ENCODE peak calls at places on chromosomes 6 and 20, in four cellular contexts. B is HepG2, R is GM12878, F is K562. N is an unnamed sample.

GRCh38 chr6:134009876-134010275 is 42.5 kb downstream of the SLC2A12 start:
- DNase-seq in B (no peak), R (no peak), F (no peak), N (no peak)

GRCh38 chr6:6221829-6222535 is 98.5 kb downstream of the F13A1 start:
- DNase-seq in B (peak), R (no peak), F (peak), N (peak)

GRCh38 chr6:113719056-113719455 is 138.1 kb upstream of the MARCKS start:
- DNase-seq in B (no peak), R (no peak), F (no peak), N (no peak)

GRCh38 chr6:157688960-157689599 is 134.0 kb upstream of the SNX9 start:
- DNase-seq in B (no peak), R (no peak), F (peak), N (no peak)

GRCh38 chr6:157761331-157761921 is 61.6 kb upstream of the SNX9 start:
- DNase-seq in B (no peak), R (peak), F (no peak), N (no peak)

GRCh38 chr6:125019873-125020272 is 57.6 kb downstream of the RNF217 start:
- DNase-seq in B (no peak), R (no peak), F (no peak), N (no peak)

GRCh38 chr6:135260612-135261011 is 79.5 kb downstream of the MYB start:
- DNase-seq in B (no peak), R (no peak), F (no peak), N (no peak)

GRCh38 chr20:57695012-57695411 is 14.8 kb downstream of the PMEPA1 start:
- DNase-seq in B (no peak), R (no peak), F (no peak), N (no peak)

GRCh38 chr20:15673206-15673605 is 900.0 kb downstream of the KIF16B start:
- DNase-seq in B (no peak), R (no peak), F (no peak), N (no peak)

GRCh38 chr20:7672551-7672950 is 267.7 kb downstream of the HAO1 start:
- DNase-seq in B (no peak), R (no peak), F (no peak), N (no peak)

GRCh38 chr6:54516331-54516730 is 208.1 kb downstream of the TINAG start:
- DNase-seq in B (no peak), R (no peak), F (no peak), N (no peak)

GRCh38 chr20:20450461-20451027 is 82.6 kb downstream of the INSM1 start:
- DNase-seq in B (no peak), R (no peak), F (no peak), N (no peak)

GRCh38 chr6:46743425-46744158 is 3.1 kb upstream of the ANKRD66 start:
- DNase-seq in B (no peak), R (no peak), F (no peak), N (no peak)

GRCh38 chr20:19918965-19919329 is 98.2 kb upstream of the NAA20 start:
- DNase-seq in B (peak), R (no peak), F (no peak), N (no peak)

GRCh38 chr6:29442670-29443184 is 3.6 kb downstream of the OR10C1 start:
- DNase-seq in B (no peak), R (no peak), F (no peak), N (no peak)

GRCh38 chr6:83878902-83879644 is 19.6 kb downstream of the CYB5R4 start:
- DNase-seq in B (peak), R (no peak), F (no peak), N (no peak)

GRCh38 chr6:167572841-167573271 is 248.0 kb downstream of the TTLL2 start:
- DNase-seq in B (no peak), R (no peak), F (no peak), N (no peak)

GRCh38 chr6:167573461-167574215 is 248.8 kb downstream of the TTLL2 start:
- DNase-seq in B (no peak), R (no peak), F (no peak), N (no peak)

GRCh38 chr6:167570460-167571400 is 245.8 kb downstream of the TTLL2 start:
- DNase-seq in B (no peak), R (no peak), F (no peak), N (no peak)

GRCh38 chr6:167571550-167571949 is 246.7 kb downstream of the TTLL2 start:
- DNase-seq in B (no peak), R (no peak), F (no peak), N (no peak)

GRCh38 chr6:167572106-167572505 is 247.2 kb downstream of the TTLL2 start:
- DNase-seq in B (no peak), R (no peak), F (no peak), N (no peak)
- TF ChIP-seq TARDBP in B (no peak), R (no peak), F (no peak), N (no peak)

GRCh38 chr20:8782804-8783203 is 286.1 kb upstream of the PLCB4 start:
- DNase-seq in B (no peak), R (no peak), F (no peak), N (no peak)
- TF ChIP-seq TARDBP in B (no peak), R (no peak), F (no peak), N (no peak)

GRCh38 chr6:62669831-62670230 is 383.8 kb upstream of the KHDRBS2 start:
- DNase-seq in B (no peak), R (no peak), F (no peak), N (no peak)

GRCh38 chr6:62670490-62671223 is 384.6 kb upstream of the KHDRBS2 start:
- DNase-seq in B (no peak), R (no peak), F (no peak), N (no peak)

DNA sequence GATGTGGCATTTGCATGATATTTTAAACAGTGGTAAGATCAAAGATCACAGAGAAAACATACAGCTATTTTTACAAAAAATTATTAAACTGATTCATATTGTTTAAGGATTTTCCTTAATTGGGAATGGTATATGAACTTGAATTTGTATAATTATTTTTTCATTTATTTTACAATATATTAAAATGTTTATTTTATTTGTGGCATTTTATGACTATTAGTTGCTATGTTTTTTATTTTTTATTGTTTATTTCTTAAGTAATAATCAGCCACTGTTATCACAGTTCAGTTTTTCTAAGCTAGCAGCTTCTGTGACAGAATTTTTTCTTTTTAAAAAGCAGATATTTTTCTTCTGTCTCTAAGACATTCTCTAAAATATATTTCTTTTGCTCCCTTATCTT is 387.0 kb upstream of the KHDRBS2 start:
- DNase-seq in B (no peak), R (no peak), F (no peak), N (no peak)
- TF ChIP-seq TARDBP in B (no peak), R (no peak), F (no peak), N (no peak)

DNA sequence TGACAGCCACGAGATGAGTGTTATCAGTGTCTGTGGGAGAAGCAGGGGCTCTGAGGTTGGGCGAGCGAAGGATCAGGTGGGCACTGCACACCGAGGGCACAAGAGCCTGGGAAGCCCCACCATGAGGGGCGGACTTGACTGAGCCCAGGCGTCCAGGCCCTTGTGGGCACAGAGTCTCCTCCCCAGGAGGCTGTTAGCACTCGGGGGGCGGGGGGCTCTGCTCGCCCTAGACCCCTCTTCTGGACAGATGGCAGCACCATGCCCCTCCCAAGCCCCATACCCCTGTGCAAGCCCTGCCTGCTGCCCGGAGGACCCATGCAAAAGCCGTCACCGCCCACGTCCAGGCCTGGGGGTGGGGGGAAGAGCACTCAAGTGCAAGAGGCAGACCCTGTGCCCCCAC is 21.7 kb upstream of the SLCO4A1 start:
- DNase-seq in B (no peak), R (no peak), F (no peak), N (no peak)
- TF ChIP-seq TARDBP in B (no peak), R (no peak), F (no peak), N (no peak)

N was measured in HEK293T.